ENCODE peak calls at places on chromosomes 16 and 17, in four cellular contexts. One of them, this sample, is unnamed.

GRCh38 chr17:36545093-36545464 is 360 bp downstream of the GGNBP2 start:
- DNase-seq in tibial artery: no peak
- DNase-seq in fibroblast of mammary gland: no peak
- DNase-seq in lower lobe of right lung: no peak
- DNase-seq in this sample: no peak

GRCh38 chr17:67902531-67903231 is 77.4 kb downstream of the BPTF start:
- DNase-seq in tibial artery: no peak
- DNase-seq in fibroblast of mammary gland: no peak
- DNase-seq in lower lobe of right lung: no peak
- DNase-seq in this sample: no peak

GRCh38 chr16:2187212-2187611 is 9.2 kb downstream of the CASKIN1 start:
- DNase-seq in tibial artery: no peak
- DNase-seq in fibroblast of mammary gland: no peak
- DNase-seq in lower lobe of right lung: no peak
- DNase-seq in this sample: no peak

GRCh38 chr17:41324180-41325075 is 8.9 kb upstream of the KRTAP17-1 start:
- DNase-seq in tibial artery: no peak
- DNase-seq in fibroblast of mammary gland: peak
- DNase-seq in lower lobe of right lung: no peak
- DNase-seq in this sample: no peak

GRCh38 chr17:16477255-16477654 is 14.7 kb downstream of the LRRC75A start:
- DNase-seq in tibial artery: no peak
- DNase-seq in fibroblast of mammary gland: peak
- DNase-seq in lower lobe of right lung: no peak
- DNase-seq in this sample: no peak

GRCh38 chr17:20935740-20936139 is 107.1 kb downstream of the USP22 start:
- DNase-seq in tibial artery: no peak
- DNase-seq in fibroblast of mammary gland: peak
- DNase-seq in lower lobe of right lung: no peak
- DNase-seq in this sample: no peak

GRCh38 chr16:56277040-56277439 is 85.8 kb downstream of the GNAO1 start:
- DNase-seq in tibial artery: peak
- DNase-seq in fibroblast of mammary gland: no peak
- DNase-seq in lower lobe of right lung: no peak
- DNase-seq in this sample: peak

GRCh38 chr16:49282690-49283375 is 1.2 kb upstream of the CBLN1 start:
- DNase-seq in tibial artery: no peak
- DNase-seq in fibroblast of mammary gland: no peak
- DNase-seq in lower lobe of right lung: no peak
- DNase-seq in this sample: peak

GRCh38 chr16:82639263-82639662 is 12.5 kb downstream of the CDH13 start:
- DNase-seq in tibial artery: no peak
- DNase-seq in fibroblast of mammary gland: no peak
- DNase-seq in lower lobe of right lung: no peak
- DNase-seq in this sample: no peak

GRCh38 chr16:20928774-20929411 is 28.3 kb downstream of the LYRM1 start:
- DNase-seq in tibial artery: no peak
- DNase-seq in fibroblast of mammary gland: peak
- DNase-seq in lower lobe of right lung: no peak
- DNase-seq in this sample: no peak

GRCh38 chr16:30053376-30054015 is 12.1 kb upstream of the ALDOA start:
- DNase-seq in tibial artery: no peak
- DNase-seq in fibroblast of mammary gland: no peak
- DNase-seq in lower lobe of right lung: no peak
- DNase-seq in this sample: no peak

GRCh38 chr16:17944345-17944744 is 392.2 kb downstream of the NPIPA8 start:
- DNase-seq in tibial artery: no peak
- DNase-seq in fibroblast of mammary gland: no peak
- DNase-seq in lower lobe of right lung: no peak
- DNase-seq in this sample: no peak

GRCh38 chr17:29590979-29591736 is 1.7 kb upstream of the GIT1 start:
- DNase-seq in tibial artery: no peak
- DNase-seq in fibroblast of mammary gland: peak
- DNase-seq in lower lobe of right lung: peak
- DNase-seq in this sample: no peak

GRCh38 chr16:71440669-71441347 is 1.0 kb downstream of the TLE7 start:
- DNase-seq in tibial artery: no peak
- DNase-seq in fibroblast of mammary gland: no peak
- DNase-seq in lower lobe of right lung: no peak
- DNase-seq in this sample: peak

GRCh38 chr16:73872856-73873255 is 423.8 kb upstream of the PSMD7 start:
- DNase-seq in tibial artery: no peak
- DNase-seq in fibroblast of mammary gland: no peak
- DNase-seq in lower lobe of right lung: no peak
- DNase-seq in this sample: no peak

GRCh38 chr16:73873643-73874042 is 423.0 kb upstream of the PSMD7 start:
- DNase-seq in tibial artery: no peak
- DNase-seq in fibroblast of mammary gland: no peak
- DNase-seq in lower lobe of right lung: no peak
- DNase-seq in this sample: no peak

GRCh38 chr16:73877148-73877547 is 419.5 kb upstream of the PSMD7 start:
- DNase-seq in tibial artery: no peak
- DNase-seq in fibroblast of mammary gland: no peak
- DNase-seq in lower lobe of right lung: no peak
- DNase-seq in this sample: no peak

GRCh38 chr16:73879621-73880020 is 417.0 kb upstream of the PSMD7 start:
- DNase-seq in tibial artery: no peak
- DNase-seq in fibroblast of mammary gland: no peak
- DNase-seq in lower lobe of right lung: no peak
- DNase-seq in this sample: no peak

DNA sequence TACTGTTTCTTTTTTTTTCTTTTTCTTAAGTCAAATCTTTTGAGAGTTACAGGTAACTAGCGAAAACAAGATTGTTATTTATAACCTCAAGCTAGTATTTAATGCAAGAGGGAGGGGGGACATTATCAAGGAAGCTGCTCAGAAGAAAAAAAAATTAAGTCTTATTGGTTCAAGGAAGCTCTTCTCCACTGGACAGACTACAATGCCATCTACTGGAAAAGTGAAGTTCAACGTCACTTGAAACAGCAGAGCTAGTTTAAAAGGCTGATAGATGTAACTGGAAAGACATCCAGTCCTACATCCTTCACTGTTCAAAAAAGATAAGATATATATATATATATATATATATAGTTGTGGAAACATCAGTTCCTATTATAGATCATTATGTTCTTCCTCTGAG is 418.0 kb upstream of the PSMD7 start:
- DNase-seq in tibial artery: no peak
- DNase-seq in fibroblast of mammary gland: peak
- DNase-seq in lower lobe of right lung: no peak
- DNase-seq in this sample: no peak
- TF ChIP-seq CTCF in tibial artery: peak
- TF ChIP-seq CTCF in fibroblast of mammary gland: peak
- TF ChIP-seq CTCF in lower lobe of right lung: peak
- TF ChIP-seq CTCF in this sample: no peak

GRCh38 chr17:81912441-81913309 is 1.5 kb upstream of the PCYT2 start:
- DNase-seq in tibial artery: no peak
- DNase-seq in fibroblast of mammary gland: no peak
- DNase-seq in lower lobe of right lung: no peak
- DNase-seq in this sample: no peak

GRCh38 chr17:81911969-81912368 is 770 bp upstream of the PCYT2 start:
- DNase-seq in tibial artery: no peak
- DNase-seq in fibroblast of mammary gland: no peak
- DNase-seq in lower lobe of right lung: no peak
- DNase-seq in this sample: no peak

GRCh38 chr17:81910840-81911276 is 341 bp downstream of the PCYT2 start:
- DNase-seq in tibial artery: no peak
- DNase-seq in fibroblast of mammary gland: no peak
- DNase-seq in lower lobe of right lung: no peak
- DNase-seq in this sample: no peak

GRCh38 chr17:81909966-81910839 is 996 bp downstream of the PCYT2 start:
- DNase-seq in tibial artery: no peak
- DNase-seq in fibroblast of mammary gland: no peak
- DNase-seq in lower lobe of right lung: no peak
- DNase-seq in this sample: no peak

GRCh38 chr17:81911277-81911961 is at the start of gene PCYT2:
- DNase-seq in tibial artery: peak
- DNase-seq in fibroblast of mammary gland: peak
- DNase-seq in lower lobe of right lung: peak
- DNase-seq in this sample: peak
- TF ChIP-seq CTCF in tibial artery: no peak
- TF ChIP-seq CTCF in fibroblast of mammary gland: no peak
- TF ChIP-seq CTCF in lower lobe of right lung: peak
- TF ChIP-seq CTCF in this sample: no peak

GRCh38 chr17:14203392-14203791 is 33.3 kb downstream of the CDRT15 start:
- DNase-seq in tibial artery: no peak
- DNase-seq in fibroblast of mammary gland: no peak
- DNase-seq in lower lobe of right lung: no peak
- DNase-seq in this sample: no peak
- TF ChIP-seq CTCF in tibial artery: no peak
- TF ChIP-seq CTCF in fibroblast of mammary gland: peak
- TF ChIP-seq CTCF in lower lobe of right lung: no peak
- TF ChIP-seq CTCF in this sample: no peak

DNA sequence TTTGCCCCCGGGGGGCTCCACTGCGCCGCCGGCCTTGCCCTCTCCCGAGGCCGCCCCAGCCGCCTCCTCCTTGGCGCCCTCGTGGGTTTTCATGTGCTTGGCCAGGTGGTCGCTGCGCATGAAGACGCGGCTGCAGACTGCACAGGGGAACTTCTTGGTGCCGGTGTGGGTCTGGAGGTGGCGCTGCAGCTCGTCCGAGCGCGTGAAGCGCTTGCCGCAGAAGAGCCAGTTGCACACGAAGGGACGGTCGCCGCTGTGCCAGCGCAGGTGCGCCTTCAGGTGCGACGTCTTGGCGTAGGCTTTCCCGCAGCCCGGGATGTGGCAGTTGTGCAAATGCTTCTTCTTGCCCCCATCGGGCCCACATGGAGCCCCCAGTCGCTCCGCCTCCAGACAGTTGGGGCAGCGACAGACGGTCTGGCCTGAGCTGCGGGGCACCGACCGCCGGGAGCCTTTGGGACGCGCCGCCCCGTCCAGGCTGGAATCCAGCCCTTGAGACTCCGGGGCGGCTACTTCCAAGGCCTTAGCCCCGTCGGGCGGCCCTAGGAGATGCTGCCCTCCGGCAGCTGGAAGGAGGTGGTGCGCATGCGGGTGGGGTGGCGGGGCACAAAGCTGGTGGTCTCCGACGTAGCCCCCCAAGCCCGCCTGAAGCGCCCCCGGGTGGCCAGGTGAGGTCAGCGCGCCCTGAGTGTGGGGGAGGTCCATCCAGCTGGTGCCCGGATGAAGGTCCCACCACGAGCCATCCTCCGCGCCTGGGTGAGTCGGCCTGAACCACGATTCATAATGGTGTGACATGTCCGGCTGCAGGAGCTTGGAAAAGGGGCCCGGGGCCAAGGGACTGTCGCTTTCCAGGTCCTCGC is 3.4 kb downstream of the SP6 start:
- DNase-seq in tibial artery: no peak
- DNase-seq in fibroblast of mammary gland: peak
- DNase-seq in lower lobe of right lung: no peak
- DNase-seq in this sample: no peak
- TF ChIP-seq CTCF in tibial artery: no peak
- TF ChIP-seq CTCF in fibroblast of mammary gland: peak
- TF ChIP-seq CTCF in lower lobe of right lung: peak
- TF ChIP-seq CTCF in this sample: peak

DNA sequence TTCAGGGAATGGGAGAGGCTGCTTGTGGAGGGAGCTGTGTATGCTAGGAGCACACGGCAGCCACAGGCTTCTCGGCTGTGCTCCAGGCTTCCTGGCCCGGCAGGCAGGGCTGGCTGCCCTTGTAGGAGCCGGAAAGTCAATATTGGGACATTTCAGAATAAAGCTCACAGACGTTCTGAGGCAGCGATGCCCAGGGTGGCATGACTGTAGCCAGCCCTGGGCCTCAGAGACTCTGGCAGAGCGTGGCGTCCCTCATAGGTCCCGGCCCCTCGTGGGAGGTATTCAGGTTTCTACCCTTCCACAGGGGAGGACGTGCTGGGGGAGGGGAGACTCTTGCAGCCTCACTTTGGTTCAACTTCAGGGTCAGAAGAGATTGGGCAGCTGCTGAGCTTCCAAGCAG is 65.8 kb downstream of the BANP start:
- DNase-seq in tibial artery: peak
- DNase-seq in fibroblast of mammary gland: no peak
- DNase-seq in lower lobe of right lung: peak
- DNase-seq in this sample: no peak
- TF ChIP-seq CTCF in tibial artery: no peak
- TF ChIP-seq CTCF in fibroblast of mammary gland: no peak
- TF ChIP-seq CTCF in lower lobe of right lung: no peak
- TF ChIP-seq CTCF in this sample: no peak

DNA sequence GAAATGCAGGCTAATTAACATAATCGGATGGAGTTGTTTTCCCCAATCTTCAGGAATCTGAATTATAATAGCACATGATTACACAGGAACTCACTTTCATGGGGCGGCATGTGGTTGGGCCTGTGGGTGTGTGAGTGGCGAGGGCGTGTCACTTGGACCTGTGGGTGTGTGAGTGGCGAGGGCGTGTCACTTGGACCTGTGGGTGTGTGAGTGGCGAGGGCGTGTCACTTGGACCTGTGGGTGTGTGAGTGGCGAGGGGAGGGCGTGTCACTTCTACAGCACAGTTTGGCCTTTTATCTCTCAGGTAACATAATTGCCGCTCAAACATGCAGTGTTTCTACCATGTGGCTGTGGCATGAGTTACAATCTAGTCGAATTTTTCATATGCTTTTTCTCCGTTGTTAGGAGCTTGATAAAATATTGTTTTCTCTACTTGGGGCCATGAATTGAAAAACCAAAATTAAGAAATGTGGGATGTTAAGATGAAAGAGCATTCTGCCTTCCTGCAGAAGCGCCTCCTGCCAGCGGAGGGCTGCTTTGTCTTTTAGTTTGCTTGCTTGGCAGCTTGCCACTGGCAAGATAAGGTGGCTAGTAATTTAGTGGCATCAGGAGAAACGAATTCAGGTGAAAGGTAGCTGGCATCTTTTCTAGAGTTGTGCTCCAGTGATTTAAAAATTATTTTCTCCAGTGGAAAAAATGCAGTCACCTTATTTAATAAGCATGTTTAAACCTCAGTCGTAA is 36.2 kb downstream of the USP10 start:
- DNase-seq in tibial artery: no peak
- DNase-seq in fibroblast of mammary gland: no peak
- DNase-seq in lower lobe of right lung: peak
- DNase-seq in this sample: no peak
- TF ChIP-seq CTCF in tibial artery: no peak
- TF ChIP-seq CTCF in fibroblast of mammary gland: no peak
- TF ChIP-seq CTCF in lower lobe of right lung: no peak
- TF ChIP-seq CTCF in this sample: no peak